ENCODE peak calls at places on chromosomes 3 and 15, in four cellular contexts. One of them, this sample, is unnamed.

GRCh38 chr3:14481646-14482036 is 58.5 kb downstream of the GRIP2 start:
- DNase-seq in GM12878: no peak
- DNase-seq in GM12891: no peak
- DNase-seq in K562: no peak
- DNase-seq in this sample: no peak

GRCh38 chr15:39084683-39085530 is 496.0 kb upstream of the THBS1 start:
- DNase-seq in GM12878: no peak
- DNase-seq in K562: no peak
- DNase-seq in GM12891: no peak
- DNase-seq in this sample: peak; percentile 60

GRCh38 chr15:23395030-23395692 is 40.6 kb downstream of the GOLGA8S start:
- DNase-seq in GM12891: no peak
- DNase-seq in K562: no peak
- DNase-seq in GM12878: no peak
- DNase-seq in this sample: no peak

GRCh38 chr3:8619548-8619947 is 25.1 kb downstream of the SSUH2 start:
- DNase-seq in GM12878: no peak
- DNase-seq in GM12891: no peak
- DNase-seq in K562: no peak
- DNase-seq in this sample: no peak

GRCh38 chr3:64687781-64688515 is at the start of gene ADAMTS9:
- DNase-seq in K562: no peak
- DNase-seq in GM12891: no peak
- DNase-seq in GM12878: no peak
- DNase-seq in this sample: no peak

GRCh38 chr3:45994661-45995369 is 809 bp downstream of the FYCO1 start:
- DNase-seq in GM12878: no peak
- DNase-seq in K562: peak; percentile 70
- DNase-seq in GM12891: no peak
- DNase-seq in this sample: peak; percentile 36

GRCh38 chr15:92200891-92201290 is 192.8 kb upstream of the ST8SIA2 start:
- DNase-seq in GM12878: no peak
- DNase-seq in GM12891: no peak
- DNase-seq in K562: no peak
- DNase-seq in this sample: no peak

GRCh38 chr15:28962851-28963710 is 77.3 kb downstream of the APBA2 start:
- DNase-seq in GM12891: no peak
- DNase-seq in GM12878: no peak
- DNase-seq in K562: no peak
- DNase-seq in this sample: no peak

GRCh38 chr15:99441871-99442267 is 123.9 kb upstream of the MEF2A start:
- DNase-seq in GM12891: no peak
- DNase-seq in K562: no peak
- DNase-seq in GM12878: no peak
- DNase-seq in this sample: no peak

GRCh38 chr3:8622873-8623725 is 21.5 kb downstream of the SSUH2 start:
- DNase-seq in GM12891: peak; percentile 79
- DNase-seq in GM12878: no peak
- DNase-seq in K562: peak; percentile 87
- DNase-seq in this sample: no peak

GRCh38 chr3:150409527-150410310 is 1.6 kb downstream of the TSC22D2 start:
- DNase-seq in GM12891: peak; percentile 34
- DNase-seq in GM12878: no peak
- DNase-seq in K562: peak; percentile 70
- DNase-seq in this sample: peak; percentile 23

GRCh38 chr3:150409125-150409526 is 1.0 kb downstream of the TSC22D2 start:
- DNase-seq in K562: no peak
- DNase-seq in GM12878: no peak
- DNase-seq in GM12891: no peak
- DNase-seq in this sample: no peak

GRCh38 chr3:150407051-150407817 is 864 bp upstream of the TSC22D2 start:
- DNase-seq in K562: peak; percentile 46
- DNase-seq in GM12891: no peak
- DNase-seq in GM12878: no peak
- DNase-seq in this sample: no peak

GRCh38 chr3:150408232-150409124 is at the start of gene TSC22D2:
- DNase-seq in GM12878: peak; percentile 69
- DNase-seq in K562: peak; percentile 94
- DNase-seq in GM12891: peak; percentile 72
- DNase-seq in this sample: peak; percentile 63

GRCh38 chr3:150407818-150408231 is 273 bp upstream of the TSC22D2 start:
- DNase-seq in GM12878: no peak
- DNase-seq in GM12891: no peak
- DNase-seq in K562: no peak
- DNase-seq in this sample: no peak
- TF ChIP-seq SPI1 in GM12878: no peak
- TF ChIP-seq SPI1 in GM12891: no peak
- TF ChIP-seq SPI1 in K562: no peak
- TF ChIP-seq SPI1 in this sample: no peak

DNA sequence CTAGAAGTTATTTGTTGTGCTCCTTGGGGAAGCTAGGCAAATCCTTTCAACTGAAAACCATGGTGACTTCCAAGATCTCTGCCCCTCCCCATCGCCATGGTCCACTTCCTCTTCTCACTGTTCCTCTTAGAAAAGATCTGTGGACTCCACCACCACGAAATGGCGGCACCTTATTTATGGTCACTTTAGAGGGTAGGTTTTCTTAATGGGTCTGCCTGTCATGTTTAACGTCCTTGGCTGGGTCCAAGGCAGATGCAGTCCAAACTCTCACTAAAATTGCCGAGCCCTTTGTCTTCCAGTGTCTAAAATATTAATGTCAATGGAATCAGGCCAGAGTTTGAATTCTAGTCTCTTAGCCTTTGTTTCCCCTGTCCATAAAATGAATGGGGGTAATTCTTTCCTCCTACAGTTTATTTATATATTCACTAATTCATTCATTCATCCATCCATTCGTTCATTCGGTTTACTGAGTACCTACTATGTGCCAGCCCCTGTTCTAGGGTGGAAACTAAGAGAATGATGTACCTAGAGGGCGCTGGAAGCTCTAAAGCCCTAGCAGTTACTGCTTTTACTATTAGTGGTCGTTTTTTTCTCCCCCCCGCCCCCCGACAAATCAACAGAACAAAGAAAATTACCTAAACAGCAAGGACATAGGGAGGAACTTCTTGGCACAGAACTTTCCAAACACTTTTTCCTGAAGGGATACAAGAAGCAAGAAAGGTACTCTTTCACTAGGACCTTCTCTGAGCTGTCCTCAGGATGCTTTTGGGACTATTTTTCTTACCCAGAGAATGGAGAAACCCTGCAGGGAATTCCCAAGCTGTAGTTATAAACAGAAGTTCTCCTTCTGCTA is 661 bp downstream of the PATL2 start:
- DNase-seq in K562: peak; percentile 41
- DNase-seq in GM12891: no peak
- DNase-seq in GM12878: peak; percentile 69
- DNase-seq in this sample: peak; percentile 80
- TF ChIP-seq SPI1 in K562: peak; percentile 100
- TF ChIP-seq SPI1 in GM12891: peak; percentile 99
- TF ChIP-seq SPI1 in GM12878: peak; percentile 99
- TF ChIP-seq SPI1 in this sample: peak; percentile 100

DNA sequence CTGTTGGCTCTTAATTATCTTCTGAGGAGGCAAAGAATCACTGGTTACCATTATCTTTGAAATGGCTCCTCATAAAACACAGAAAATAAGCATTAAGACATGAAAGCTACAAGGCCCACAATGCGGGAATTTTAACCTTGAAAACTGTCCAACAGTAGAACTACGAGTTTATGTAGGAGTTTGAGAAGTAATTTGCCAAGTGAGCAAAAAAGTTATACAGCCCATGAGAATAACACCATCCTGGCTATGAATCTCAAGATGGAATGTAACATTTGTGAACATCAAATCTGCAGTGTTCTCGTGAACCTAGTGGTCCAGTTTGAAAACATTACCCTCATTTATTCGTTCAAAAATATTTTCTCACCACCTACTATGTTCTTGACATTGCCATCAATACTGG is 172.4 kb downstream of the ALDH1A2 start:
- DNase-seq in K562: no peak
- DNase-seq in GM12878: no peak
- DNase-seq in GM12891: no peak
- DNase-seq in this sample: no peak
- TF ChIP-seq SPI1 in K562: no peak
- TF ChIP-seq SPI1 in GM12878: no peak
- TF ChIP-seq SPI1 in GM12891: no peak
- TF ChIP-seq SPI1 in this sample: no peak

GRCh38 chr3:13024274-13024863 is 48.9 kb downstream of the IQSEC1 start:
- DNase-seq in GM12891: no peak
- DNase-seq in K562: no peak
- DNase-seq in GM12878: no peak
- DNase-seq in this sample: no peak

GRCh38 chr3:13021934-13022265 is 51.3 kb downstream of the IQSEC1 start:
- DNase-seq in GM12878: no peak
- DNase-seq in GM12891: no peak
- DNase-seq in K562: no peak
- DNase-seq in this sample: no peak

GRCh38 chr3:13023251-13024055 is 49.8 kb downstream of the IQSEC1 start:
- DNase-seq in GM12891: no peak
- DNase-seq in K562: no peak
- DNase-seq in GM12878: no peak
- DNase-seq in this sample: no peak

GRCh38 chr3:13021141-13021933 is 51.9 kb downstream of the IQSEC1 start:
- DNase-seq in GM12891: no peak
- DNase-seq in GM12878: no peak
- DNase-seq in K562: no peak
- DNase-seq in this sample: no peak

DNA sequence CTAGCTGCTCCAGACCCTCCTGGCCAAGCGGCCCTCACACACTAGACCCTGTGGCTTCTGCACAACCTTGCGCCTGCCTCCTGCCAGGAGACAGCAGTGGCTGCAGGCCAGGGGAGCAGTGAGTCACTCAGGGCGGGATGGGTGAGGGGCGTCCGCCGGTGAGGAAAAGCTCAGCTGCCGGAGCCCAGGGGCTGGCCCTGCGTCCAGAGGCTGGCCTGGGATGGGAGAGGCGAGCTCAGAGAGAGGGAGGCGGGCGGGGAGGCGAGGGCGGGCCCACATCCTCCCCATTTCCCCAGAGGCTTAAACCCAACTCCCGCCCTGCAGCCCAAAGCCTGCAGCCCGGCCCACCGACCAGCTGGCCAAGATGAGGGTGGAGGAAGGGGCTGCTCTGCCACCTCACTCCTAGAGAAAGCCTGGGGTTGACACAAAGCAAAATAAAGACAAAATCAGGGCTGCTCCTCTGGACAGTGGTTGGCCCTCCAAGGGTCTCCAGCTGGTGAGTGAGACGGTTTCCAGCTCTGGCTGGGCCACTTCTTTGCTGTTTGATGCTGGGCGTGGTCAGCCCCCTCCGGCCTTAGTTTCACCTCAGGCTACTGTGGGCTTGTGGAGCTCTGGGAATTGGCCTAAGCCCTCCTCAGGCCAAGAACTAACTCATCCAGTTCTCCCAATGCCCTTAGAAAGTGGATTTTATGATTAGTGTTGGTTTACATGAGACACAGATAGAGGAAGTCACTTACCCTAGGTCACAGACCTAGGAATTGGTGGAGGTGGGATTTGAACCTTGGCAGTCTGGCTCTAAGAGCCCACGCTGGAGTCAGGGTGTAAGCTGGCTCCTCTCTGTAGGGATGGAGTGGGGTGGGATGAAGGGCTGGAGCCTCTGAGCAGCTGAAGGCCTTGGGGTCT is 50.6 kb downstream of the IQSEC1 start:
- DNase-seq in GM12891: peak; percentile 58
- DNase-seq in GM12878: no peak
- DNase-seq in K562: no peak
- DNase-seq in this sample: no peak
- TF ChIP-seq SPI1 in GM12891: peak; percentile 69
- TF ChIP-seq SPI1 in GM12878: peak; percentile 51
- TF ChIP-seq SPI1 in K562: peak; percentile 50
- TF ChIP-seq SPI1 in this sample: no peak

GRCh38 chr15:94266789-94267188 is 35.4 kb downstream of the MCTP2 start:
- DNase-seq in GM12878: no peak
- DNase-seq in K562: no peak
- DNase-seq in GM12891: no peak
- DNase-seq in this sample: no peak
- TF ChIP-seq SPI1 in GM12878: no peak
- TF ChIP-seq SPI1 in K562: no peak
- TF ChIP-seq SPI1 in GM12891: no peak
- TF ChIP-seq SPI1 in this sample: no peak

DNA sequence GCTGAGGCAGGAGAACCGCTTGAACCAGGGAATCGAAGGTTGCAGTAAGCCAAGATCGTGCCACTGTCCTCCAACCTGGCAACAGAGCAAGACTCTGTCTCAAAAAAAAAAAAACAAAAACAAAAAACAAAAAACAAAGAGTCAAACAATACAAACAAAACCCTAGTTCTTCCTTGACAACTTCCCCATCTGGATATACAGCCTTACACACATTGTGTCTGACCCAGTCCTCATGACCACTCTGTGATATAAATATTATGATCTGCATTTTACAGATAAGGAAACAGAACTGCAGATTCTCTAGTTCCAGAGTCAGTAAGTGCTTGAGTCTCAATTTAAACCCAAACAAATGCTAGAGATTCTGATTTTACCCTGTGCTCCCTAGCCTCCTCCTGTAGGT is 4.8 kb upstream of the ESYT3 start:
- DNase-seq in K562: no peak
- DNase-seq in GM12878: no peak
- DNase-seq in GM12891: no peak
- DNase-seq in this sample: no peak
- TF ChIP-seq SPI1 in K562: no peak
- TF ChIP-seq SPI1 in GM12878: no peak
- TF ChIP-seq SPI1 in GM12891: no peak
- TF ChIP-seq SPI1 in this sample: no peak

GRCh38 chr3:167738037-167738436 is 2.5 kb downstream of the SERPINI1 start:
- DNase-seq in GM12878: no peak
- DNase-seq in K562: no peak
- DNase-seq in GM12891: no peak
- DNase-seq in this sample: no peak

GRCh38 chr3:167734498-167735232 is at the start of gene PDCD10:
- DNase-seq in GM12891: peak; percentile 66
- DNase-seq in GM12878: peak; percentile 98
- DNase-seq in K562: peak; percentile 88
- DNase-seq in this sample: peak; percentile 91

GRCh38 chr3:167735233-167736107 is at the start of gene SERPINI1:
- DNase-seq in GM12891: peak; percentile 28
- DNase-seq in K562: peak; percentile 64
- DNase-seq in GM12878: peak; percentile 52
- DNase-seq in this sample: peak; percentile 92

GRCh38 chr3:167736997-167737396 is 1.5 kb downstream of the SERPINI1 start:
- DNase-seq in GM12891: no peak
- DNase-seq in K562: no peak
- DNase-seq in GM12878: no peak
- DNase-seq in this sample: no peak

DNA sequence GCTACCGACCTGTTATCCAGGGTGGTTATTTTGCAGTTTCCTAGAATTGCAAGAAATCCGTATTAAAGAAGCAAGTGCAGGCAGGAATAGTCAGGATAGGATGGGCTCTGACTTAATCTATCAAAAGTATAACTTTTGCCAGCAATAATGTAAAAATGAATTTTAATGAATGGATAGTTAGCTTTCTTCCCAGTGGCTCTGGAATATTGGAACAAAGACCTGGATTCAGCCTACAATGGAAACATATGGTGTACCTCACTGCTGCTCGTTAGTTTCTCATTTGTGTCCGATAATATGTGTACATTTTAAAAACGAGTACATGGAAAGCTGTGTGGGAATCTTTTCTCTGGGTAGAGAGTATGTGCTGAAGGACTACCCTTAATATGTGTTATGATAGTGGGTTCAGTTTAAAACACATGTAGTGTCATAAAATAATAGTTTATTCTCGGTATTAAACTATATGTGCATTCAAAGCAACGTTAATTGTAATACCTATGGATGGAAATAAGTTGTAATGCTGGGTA is 805 bp downstream of the SERPINI1 start:
- DNase-seq in K562: no peak
- DNase-seq in GM12891: no peak
- DNase-seq in GM12878: no peak
- DNase-seq in this sample: no peak
- TF ChIP-seq SPI1 in K562: no peak
- TF ChIP-seq SPI1 in GM12891: no peak
- TF ChIP-seq SPI1 in GM12878: no peak
- TF ChIP-seq SPI1 in this sample: no peak